ENCODE peak calls at places on chromosomes 1 and 21, in five cellular contexts. S, B, K, O and A are unnamed samples.

GRCh38 chr1:180268556-180269044 is 38.5 kb downstream of the LHX4 start:
- DNase-seq in S (no peak), B (no peak), K (peak), O (no peak), A (no peak)

GRCh38 chr1:248631354-248632041 is 3.4 kb downstream of the OR2T11 start:
- DNase-seq in B (no peak), K (no peak), O (no peak), S (no peak), A (no peak)

GRCh38 chr1:242025681-242026080 is 26.8 kb upstream of the MAP1LC3C start:
- DNase-seq in K (peak), O (no peak), S (no peak), B (no peak), A (no peak)

GRCh38 chr1:179754031-179754624 is 11.0 kb downstream of the FAM163A start:
- DNase-seq in O (peak), B (no peak), S (peak), K (no peak), A (no peak)

GRCh38 chr1:96157101-96157500 is 564.5 kb upstream of the PTBP2 start:
- DNase-seq in O (no peak), K (no peak), B (no peak), S (no peak), A (no peak)

GRCh38 chr21:28018741-28019669 is 973.7 kb downstream of the LTN1 start:
- DNase-seq in O (peak), B (no peak), S (no peak), K (no peak), A (peak)

GRCh38 chr1:157073944-157074685 is 25.5 kb downstream of the ETV3L start:
- DNase-seq in S (peak), K (peak), B (peak), O (peak), A (peak)

GRCh38 chr1:245091818-245092637 is 62.8 kb upstream of the KIF26B start:
- DNase-seq in B (peak), O (peak), S (peak), K (no peak), A (no peak)

GRCh38 chr1:230643887-230644286 is 1.6 kb downstream of the COG2 start:
- DNase-seq in O (peak), B (no peak), S (no peak), K (no peak), A (no peak)

GRCh38 chr1:33902486-33903209 is 38.8 kb downstream of the HMGB4 start:
- DNase-seq in S (peak), B (peak), K (no peak), O (no peak), A (peak)

GRCh38 chr1:147669475-147670318 is 627 bp downstream of the ACP6 start:
- DNase-seq in K (peak), B (peak), S (no peak), O (peak), A (peak)

GRCh38 chr1:54287176-54287650 is 87.2 kb downstream of the MRPL37 start:
- DNase-seq in S (no peak), O (peak), B (peak), K (no peak), A (no peak)

GRCh38 chr1:2044510-2045319 is 5.5 kb upstream of the PRKCZ start:
- DNase-seq in B (peak), S (no peak), O (peak), K (peak), A (peak)

GRCh38 chr1:177753655-177754054 is 216.2 kb downstream of the SEC16B start:
- DNase-seq in B (no peak), K (no peak), O (no peak), S (no peak), A (no peak)

GRCh38 chr1:232667094-232667780 is 37.3 kb upstream of the SIPA1L2 start:
- DNase-seq in B (no peak), K (no peak), O (no peak), S (no peak), A (no peak)

GRCh38 chr1:147625274-147625986 is 44.9 kb downstream of the ACP6 start:
- DNase-seq in B (no peak), S (no peak), K (no peak), O (peak), A (no peak)

GRCh38 chr1:101526813-101527212 is 290.0 kb downstream of the S1PR1 start:
- DNase-seq in S (no peak), B (no peak), O (no peak), K (no peak), A (no peak)

GRCh38 chr1:85708826-85709222 is 591 bp upstream of the ZNHIT6 start:
- DNase-seq in K (no peak), S (no peak), B (no peak), O (no peak), A (no peak)

GRCh38 chr1:172630060-172630818 is 28.7 kb upstream of the FASLG start:
- DNase-seq in K (no peak), B (no peak), S (no peak), O (peak), A (no peak)

GRCh38 chr21:41071410-41071809 is 96.5 kb upstream of the BACE2 start:
- DNase-seq in O (no peak), K (peak), B (no peak), S (no peak), A (peak)

GRCh38 chr1:174301295-174302077 is 142.2 kb downstream of the RABGAP1L start:
- DNase-seq in O (no peak), K (peak), B (no peak), S (no peak), A (peak)

GRCh38 chr21:35525443-35525842 is 476.3 kb upstream of the RUNX1 start:
- DNase-seq in O (no peak), B (no peak), K (no peak), S (no peak), A (no peak)

GRCh38 chr1:21508580-21509350 is 458 bp upstream of the ALPL start:
- DNase-seq in K (peak), S (no peak), B (peak), O (peak), A (peak)

GRCh38 chr1:67830226-67830625 is 3.0 kb downstream of the GNG12 start:
- DNase-seq in O (peak), K (no peak), B (no peak), S (no peak), A (no peak)

GRCh38 chr1:67831850-67832513 is 1.3 kb downstream of the GNG12 start:
- DNase-seq in K (peak), O (peak), S (peak), B (peak), A (no peak)

GRCh38 chr1:67833595-67833926 is 294 bp upstream of the GNG12 start:
- DNase-seq in K (peak), O (no peak), S (peak), B (no peak), A (no peak)

GRCh38 chr1:67832737-67833594 is at the start of gene GNG12:
- DNase-seq in K (peak), S (peak), B (peak), O (peak), A (no peak)

DNA sequence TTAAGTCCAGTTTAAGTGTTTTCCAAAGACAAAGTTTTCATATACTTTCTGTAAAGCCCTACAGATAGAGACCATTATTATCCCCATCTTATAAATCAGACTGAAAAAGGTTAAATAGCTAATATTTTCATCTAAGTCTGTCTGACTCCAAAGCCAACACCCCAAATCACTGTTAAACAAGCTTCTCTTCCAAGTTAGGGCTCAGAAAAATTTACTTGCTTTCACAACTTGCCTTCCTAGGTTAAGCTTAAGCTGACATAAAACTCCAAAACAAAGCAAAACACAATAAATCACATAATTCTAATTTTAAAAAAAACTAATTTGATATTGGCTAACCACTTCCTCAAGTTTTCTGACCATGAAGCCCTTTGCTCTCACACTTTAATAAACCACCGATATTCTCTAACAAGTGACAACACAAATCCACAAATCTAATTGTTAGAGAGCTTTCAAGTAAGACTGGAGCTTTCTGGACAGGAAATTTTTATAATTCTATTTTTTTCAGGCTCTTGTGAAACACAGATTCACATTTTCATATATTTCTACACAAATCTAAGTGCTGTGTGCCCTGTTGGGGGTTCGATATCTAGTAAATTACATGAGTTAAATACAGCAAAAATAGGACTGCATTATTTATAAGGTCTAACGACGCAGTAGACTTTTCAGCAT is 2.2 kb downstream of the GNG12 start:
- DNase-seq in O (peak), B (no peak), S (no peak), K (no peak), A (no peak)
- H3K4me3 ChIP-seq in O (peak), B (peak), S (peak), K (peak), A (no peak)

GRCh38 chr1:24154215-24154614 is 11.3 kb upstream of the IL22RA1 start:
- DNase-seq in O (no peak), K (peak), B (no peak), S (no peak), A (no peak)

GRCh38 chr1:24152631-24153494 is 9.9 kb upstream of the IL22RA1 start:
- DNase-seq in O (no peak), B (no peak), S (no peak), K (no peak), A (peak)

GRCh38 chr1:24149854-24150227 is 6.9 kb upstream of the IL22RA1 start:
- DNase-seq in S (peak), K (no peak), B (no peak), O (peak), A (no peak)

GRCh38 chr1:24150228-24151174 is 7.6 kb upstream of the IL22RA1 start:
- DNase-seq in K (peak), B (peak), S (peak), O (peak), A (peak)

DNA sequence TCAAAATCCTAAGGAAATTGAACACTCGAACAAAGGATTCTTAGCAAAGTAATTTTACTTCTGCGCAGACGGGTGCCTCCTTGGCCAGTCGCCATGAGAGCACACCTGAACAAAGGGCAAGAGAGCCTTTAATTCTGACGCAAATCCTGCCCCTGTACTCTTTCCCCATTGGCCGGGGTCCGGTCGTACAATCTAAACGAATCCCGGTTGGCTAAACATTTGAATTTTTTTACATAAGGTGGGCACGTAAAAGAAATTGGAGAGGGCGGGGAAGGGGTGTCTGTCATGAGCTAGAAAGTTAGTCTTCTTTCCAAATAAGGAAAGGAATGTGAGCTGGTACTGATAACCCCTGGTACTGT is 8.2 kb upstream of the IL22RA1 start:
- DNase-seq in S (no peak), B (no peak), K (peak), O (no peak), A (peak)
- H3K4me3 ChIP-seq in S (no peak), B (no peak), K (peak), O (no peak), A (peak)

GRCh38 chr21:36708512-36709029 is 9.7 kb downstream of the SIM2 start:
- DNase-seq in K (peak), S (no peak), B (no peak), O (no peak), A (no peak)

GRCh38 chr21:36710729-36711048 is 11.8 kb downstream of the SIM2 start:
- DNase-seq in O (no peak), K (peak), B (no peak), S (no peak), A (no peak)

GRCh38 chr21:36709868-36710728 is 11.2 kb downstream of the SIM2 start:
- DNase-seq in S (no peak), B (no peak), K (peak), O (no peak), A (no peak)

GRCh38 chr21:36707763-36708511 is 9.0 kb downstream of the SIM2 start:
- DNase-seq in S (no peak), O (no peak), B (no peak), K (peak), A (no peak)

DNA sequence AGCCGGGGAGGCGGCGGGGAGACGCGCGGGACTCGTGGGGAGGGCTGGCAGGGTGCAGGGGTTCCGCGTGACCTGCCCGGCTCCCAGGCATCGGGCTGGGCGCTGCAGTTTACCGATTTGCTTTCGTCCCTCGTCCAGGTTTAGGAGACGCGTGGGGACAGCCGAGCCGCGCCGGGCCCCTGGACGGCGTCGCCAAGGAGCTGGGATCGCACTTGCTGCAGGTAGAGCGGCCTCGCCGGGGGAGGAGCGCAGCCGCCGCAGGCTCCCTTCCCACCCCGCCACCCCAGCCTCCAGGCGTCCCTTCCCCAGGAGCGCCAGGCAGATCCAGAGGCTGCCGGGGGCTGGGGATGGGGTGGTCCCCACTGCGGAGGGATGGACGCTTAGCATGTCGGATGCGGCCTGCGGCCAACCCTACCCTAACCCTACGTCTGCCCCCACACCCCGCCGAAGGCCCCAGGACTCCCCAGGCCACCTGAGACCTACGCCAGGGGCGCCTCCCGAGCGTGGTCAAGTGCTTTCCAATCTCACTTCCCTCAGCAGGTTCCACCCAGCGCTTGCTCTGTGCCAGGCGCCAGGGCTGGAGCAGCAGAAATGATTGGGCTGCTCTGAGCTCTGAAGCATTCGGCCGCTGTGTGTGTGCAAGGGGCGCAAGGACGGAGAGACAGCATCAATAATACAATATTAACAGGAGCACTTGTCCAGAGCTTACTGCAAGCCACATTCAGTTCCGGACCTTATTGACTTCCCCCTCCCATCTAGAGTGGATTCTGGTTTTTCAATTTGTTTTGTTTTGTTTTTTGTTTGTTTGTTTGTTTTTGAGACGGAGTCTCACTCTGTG is 10.3 kb downstream of the SIM2 start:
- DNase-seq in B (no peak), O (no peak), S (no peak), K (peak), A (no peak)
- H3K4me3 ChIP-seq in B (no peak), O (no peak), S (no peak), K (peak), A (no peak)

GRCh38 chr1:20483098-20483832 is 2.7 kb downstream of the CAMK2N1 start:
- DNase-seq in B (no peak), K (no peak), O (no peak), S (no peak), A (no peak)
- H3K4me3 ChIP-seq in B (peak), K (peak), O (peak), S (peak), A (no peak)

GRCh38 chr1:27689423-27690173 is 17.6 kb upstream of the IFI6 start:
- DNase-seq in K (no peak), S (peak), B (no peak), O (peak), A (no peak)
- H3K4me3 ChIP-seq in K (no peak), S (no peak), B (no peak), O (no peak), A (no peak)

DNA sequence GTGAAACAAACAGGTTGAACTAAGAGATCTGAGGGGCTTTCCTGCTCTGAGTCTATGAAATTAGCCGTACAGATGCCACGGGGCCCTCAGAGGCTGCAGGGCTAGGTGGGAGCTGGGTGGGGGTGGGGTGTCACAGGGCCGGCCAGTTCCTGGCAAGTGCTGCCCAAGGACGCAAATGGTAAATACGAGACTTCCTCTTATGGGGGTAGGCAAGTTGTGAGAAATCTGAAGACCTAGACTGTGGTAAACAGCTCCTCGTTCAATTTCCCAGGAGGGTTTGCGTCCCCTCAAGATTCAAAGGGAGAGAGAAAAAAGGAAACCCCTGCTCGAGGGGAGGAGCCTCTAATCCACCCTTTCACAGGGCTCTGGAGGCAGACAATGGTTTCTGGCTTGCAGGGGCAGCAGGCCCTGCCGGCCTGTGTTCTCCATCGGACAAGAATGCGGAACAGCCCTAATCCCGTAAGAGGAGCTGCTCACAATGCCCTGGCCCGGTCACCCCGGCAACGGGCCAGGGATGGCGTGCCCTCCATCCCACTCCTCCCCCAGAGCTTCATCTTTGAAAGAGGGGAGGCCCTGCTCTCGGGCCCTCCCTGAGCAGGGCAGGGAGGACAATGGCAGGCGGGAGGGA is 7.8 kb downstream of the NUAK2 start:
- DNase-seq in O (peak), S (no peak), K (peak), B (peak), A (peak)
- H3K4me3 ChIP-seq in O (peak), S (no peak), K (peak), B (no peak), A (peak)

DNA sequence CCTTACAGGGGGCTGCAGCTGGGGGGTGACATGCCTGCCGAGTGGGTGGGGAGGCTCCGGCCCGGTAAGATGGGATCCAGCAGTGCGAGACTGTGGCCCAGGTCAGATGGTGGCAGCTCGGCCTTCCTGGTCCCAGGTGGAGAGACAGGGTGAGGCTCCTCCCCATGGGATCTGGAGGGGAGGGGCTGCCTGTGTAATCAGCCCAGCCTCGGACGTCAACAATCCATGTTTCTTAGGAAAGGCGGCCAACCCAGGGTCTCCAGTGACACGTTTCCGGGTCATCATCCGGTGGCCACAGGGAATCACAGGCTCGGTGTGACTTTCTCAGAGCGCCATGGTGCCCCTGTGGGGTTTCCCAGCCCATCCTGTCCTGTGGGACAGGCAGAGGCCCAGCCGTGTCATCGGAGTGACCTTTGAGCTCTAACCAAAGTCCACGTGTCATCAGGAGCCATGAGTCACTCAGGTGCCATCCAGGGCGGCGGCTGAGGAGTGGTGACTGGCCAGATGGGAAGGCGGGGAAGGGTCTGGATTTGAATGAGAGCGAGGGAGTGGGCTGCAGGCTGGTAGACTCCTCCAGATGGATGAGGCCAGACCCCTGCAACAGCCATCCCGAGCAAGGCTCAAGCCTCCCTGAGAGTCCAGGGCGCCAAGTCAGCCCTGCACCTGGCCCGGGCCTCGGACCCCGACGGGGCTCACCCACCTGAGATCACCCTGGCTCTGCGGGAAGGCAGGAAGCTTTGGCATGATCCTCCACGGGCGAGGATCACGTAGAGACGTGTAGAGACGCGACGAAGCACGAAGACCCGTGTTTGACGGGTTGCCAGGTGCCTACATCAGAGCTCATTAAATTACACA is 6.6 kb upstream of the HES4 start:
- DNase-seq in K (no peak), O (no peak), B (peak), S (no peak), A (no peak)
- H3K4me3 ChIP-seq in K (no peak), O (no peak), B (no peak), S (no peak), A (no peak)

GRCh38 chr21:30227128-30227527 is 11.2 kb upstream of the CLDN8 start:
- DNase-seq in S (no peak), B (no peak), O (no peak), K (no peak), A (no peak)
- H3K4me3 ChIP-seq in S (no peak), B (no peak), O (no peak), K (no peak), A (no peak)